ENCODE peak calls at places on chromosome 14, in six cellular contexts. T, V, L, D, M and Z are unnamed samples.

GRCh38 chr14:38208825-38209562 is 1.3 kb downstream of the SSTR1 start:
- DNase-seq in T (peak), V (no peak), L (no peak), D (peak), M (peak), Z (no peak)

GRCh38 chr14:100522616-100523021 is 64.6 kb downstream of the BEGAIN start:
- DNase-seq in T (peak), V (no peak), L (no peak), D (no peak), M (no peak), Z (no peak)

GRCh38 chr14:56196274-56196673 is 78.1 kb downstream of the PELI2 start:
- DNase-seq in T (peak), V (no peak), L (no peak), D (peak), M (peak), Z (no peak)

GRCh38 chr14:88005978-88006851 is 1.3 kb downstream of the GPR65 start:
- DNase-seq in T (no peak), V (no peak), L (no peak), D (no peak), M (no peak), Z (peak)

GRCh38 chr14:103543721-103544626 is 15.0 kb downstream of the TRMT61A start:
- DNase-seq in T (no peak), V (no peak), L (peak), D (no peak), M (no peak), Z (no peak)

GRCh38 chr14:98633380-98633779 is 638.6 kb downstream of the BCL11B start:
- DNase-seq in T (no peak), V (no peak), L (no peak), D (peak), M (no peak), Z (no peak)

GRCh38 chr14:55699131-55700057 is 119.4 kb downstream of the KTN1 start:
- DNase-seq in T (peak), V (peak), L (no peak), D (peak), M (peak), Z (no peak)

GRCh38 chr14:74207943-74208342 is 31.3 kb upstream of the VSX2 start:
- DNase-seq in T (no peak), V (no peak), L (no peak), D (no peak), M (no peak), Z (no peak)

GRCh38 chr14:44658389-44658696 is 151.3 kb upstream of the FSCB start:
- DNase-seq in T (no peak), V (no peak), L (no peak), D (no peak), M (no peak), Z (no peak)

GRCh38 chr14:65359503-65359902 is 53.0 kb upstream of the FUT8 start:
- DNase-seq in T (peak), V (no peak), L (no peak), D (no peak), M (peak), Z (no peak)

GRCh38 chr14:101006008-101006407 is 102.5 kb upstream of the RTL1 start:
- DNase-seq in T (no peak), V (no peak), L (no peak), D (no peak), M (no peak), Z (no peak)

GRCh38 chr14:24741871-24742270 is 107.9 kb upstream of the GZMB start:
- DNase-seq in T (peak), V (no peak), L (no peak), D (peak), M (peak), Z (no peak)

GRCh38 chr14:93543766-93544165 is 113.0 kb downstream of the UNC79 start:
- DNase-seq in T (peak), V (peak), L (no peak), D (peak), M (peak), Z (peak)

GRCh38 chr14:98692832-98693231 is 579.2 kb downstream of the BCL11B start:
- DNase-seq in T (no peak), V (no peak), L (no peak), D (no peak), M (no peak), Z (peak)

GRCh38 chr14:22798528-22798927 is 16.7 kb downstream of the SLC7A7 start:
- DNase-seq in T (no peak), V (no peak), L (no peak), D (no peak), M (no peak), Z (no peak)

GRCh38 chr14:65095633-65096205 is 6.6 kb downstream of the MAX start:
- DNase-seq in T (peak), V (no peak), L (peak), D (peak), M (peak), Z (no peak)

GRCh38 chr14:104883681-104884361 is 18.8 kb downstream of the CEP170B start:
- DNase-seq in T (no peak), V (no peak), L (no peak), D (no peak), M (no peak), Z (no peak)

GRCh38 chr14:72291908-72292688 is 359.9 kb downstream of the RGS6 start:
- DNase-seq in T (peak), V (peak), L (peak), D (peak), M (peak), Z (peak)

GRCh38 chr14:106875503-106875902 is 1349.1 kb downstream of the TMEM121 start:
- DNase-seq in T (no peak), V (no peak), L (peak), D (no peak), M (no peak), Z (peak)

GRCh38 chr14:99256483-99256874 is 15.5 kb downstream of the BCL11B start:
- DNase-seq in T (no peak), V (no peak), L (no peak), D (no peak), M (no peak), Z (no peak)

GRCh38 chr14:86464386-86464785 is 934.4 kb downstream of the FLRT2 start:
- DNase-seq in T (no peak), V (no peak), L (no peak), D (no peak), M (peak), Z (no peak)

GRCh38 chr14:60508363-60508706 is 611 bp upstream of the SIX6 start:
- DNase-seq in T (no peak), V (no peak), L (no peak), D (no peak), M (no peak), Z (no peak)

GRCh38 chr14:50598765-50599164 is 38.8 kb downstream of the ATL1 start:
- DNase-seq in T (no peak), V (no peak), L (no peak), D (no peak), M (no peak), Z (no peak)
- H3K4me3 ChIP-seq in T (no peak), V (no peak), L (no peak), D (no peak), M (no peak), Z (no peak)

GRCh38 chr14:96938946-96939345 is 141.8 kb downstream of the VRK1 start:
- DNase-seq in T (no peak), V (no peak), L (no peak), D (no peak), M (no peak), Z (peak)
- TF ChIP-seq CTCF in T (peak), V (no peak), L (no peak), D (no peak), M (no peak), Z (peak)

GRCh38 chr14:92037989-92038388 is 1.9 kb downstream of the TRIP11 start:
- DNase-seq in T (peak), V (no peak), L (no peak), D (no peak), M (peak), Z (no peak)
- H3K4me3 ChIP-seq in T (peak), V (no peak), L (peak), D (peak), M (peak), Z (peak)

GRCh38 chr14:82889701-82890100 is 1356.0 kb upstream of the SEL1L start:
- DNase-seq in T (no peak), V (no peak), L (no peak), D (no peak), M (no peak), Z (no peak)
- TF ChIP-seq CTCF in T (no peak), V (no peak), L (no peak), D (no peak), M (no peak), Z (no peak)